ENCODE peak calls at places on chromosomes 1 and 21, in ten cellular contexts. One of them, this sample, is unnamed.

GRCh38 chr1:107840746-107841145 is 124.2 kb downstream of the VAV3 start:
- ATAC-seq in CD8-positive, alpha-beta T cell: peak; percentile 50
- ATAC-seq in activated CD8-positive, alpha-beta T cell treated with anti-CD3 and anti-CD28 coated beads for 36 hours: no peak
- ATAC-seq in naive thymus-derived CD8-positive, alpha-beta T cell: peak; percentile 32
- ATAC-seq in activated T-cell treated with anti-CD3 and anti-CD28 coated beads, Interleukin-2, amount 50 U/mL, for 4 hours: no peak
- ATAC-seq in lower lobe of right lung: peak; percentile 11
- ATAC-seq in right lobe of liver: peak; percentile 51
- ATAC-seq in RWPE2: no peak
- ATAC-seq in HCT116: no peak
- ATAC-seq in left cardiac atrium: no peak
- ATAC-seq in this sample: no peak

GRCh38 chr1:207078578-207079132 is 10.0 kb upstream of the C4BPB start:
- ATAC-seq in CD8-positive, alpha-beta T cell: no peak
- ATAC-seq in activated CD8-positive, alpha-beta T cell treated with anti-CD3 and anti-CD28 coated beads for 36 hours: no peak
- ATAC-seq in naive thymus-derived CD8-positive, alpha-beta T cell: no peak
- ATAC-seq in activated T-cell treated with anti-CD3 and anti-CD28 coated beads, Interleukin-2, amount 50 U/mL, for 4 hours: no peak
- ATAC-seq in lower lobe of right lung: no peak
- ATAC-seq in right lobe of liver: no peak
- ATAC-seq in RWPE2: no peak
- ATAC-seq in HCT116: no peak
- ATAC-seq in left cardiac atrium: no peak
- ATAC-seq in this sample: no peak

GRCh38 chr1:58679463-58679862 is 20.4 kb downstream of the MYSM1 start:
- ATAC-seq in CD8-positive, alpha-beta T cell: no peak
- ATAC-seq in activated CD8-positive, alpha-beta T cell treated with anti-CD3 and anti-CD28 coated beads for 36 hours: no peak
- ATAC-seq in naive thymus-derived CD8-positive, alpha-beta T cell: no peak
- ATAC-seq in activated T-cell treated with anti-CD3 and anti-CD28 coated beads, Interleukin-2, amount 50 U/mL, for 4 hours: no peak
- ATAC-seq in lower lobe of right lung: no peak
- ATAC-seq in right lobe of liver: no peak
- ATAC-seq in RWPE2: no peak
- ATAC-seq in HCT116: no peak
- ATAC-seq in left cardiac atrium: no peak
- ATAC-seq in this sample: no peak

GRCh38 chr21:28518620-28519019 is 474.1 kb downstream of the LTN1 start:
- ATAC-seq in CD8-positive, alpha-beta T cell: no peak
- ATAC-seq in activated CD8-positive, alpha-beta T cell treated with anti-CD3 and anti-CD28 coated beads for 36 hours: no peak
- ATAC-seq in naive thymus-derived CD8-positive, alpha-beta T cell: no peak
- ATAC-seq in activated T-cell treated with anti-CD3 and anti-CD28 coated beads, Interleukin-2, amount 50 U/mL, for 4 hours: no peak
- ATAC-seq in lower lobe of right lung: no peak
- ATAC-seq in right lobe of liver: no peak
- ATAC-seq in RWPE2: no peak
- ATAC-seq in HCT116: no peak
- ATAC-seq in left cardiac atrium: no peak
- ATAC-seq in this sample: no peak

GRCh38 chr1:150472606-150473200 is 14.5 kb upstream of the TARS2 start:
- ATAC-seq in CD8-positive, alpha-beta T cell: no peak
- ATAC-seq in activated CD8-positive, alpha-beta T cell treated with anti-CD3 and anti-CD28 coated beads for 36 hours: no peak
- ATAC-seq in naive thymus-derived CD8-positive, alpha-beta T cell: no peak
- ATAC-seq in activated T-cell treated with anti-CD3 and anti-CD28 coated beads, Interleukin-2, amount 50 U/mL, for 4 hours: no peak
- ATAC-seq in lower lobe of right lung: peak; percentile 15
- ATAC-seq in right lobe of liver: no peak
- ATAC-seq in RWPE2: no peak
- ATAC-seq in HCT116: no peak
- ATAC-seq in left cardiac atrium: peak; percentile 31
- ATAC-seq in this sample: no peak

GRCh38 chr1:79006564-79006963 is at the start of gene ADGRL4:
- ATAC-seq in CD8-positive, alpha-beta T cell: no peak
- ATAC-seq in activated CD8-positive, alpha-beta T cell treated with anti-CD3 and anti-CD28 coated beads for 36 hours: no peak
- ATAC-seq in naive thymus-derived CD8-positive, alpha-beta T cell: no peak
- ATAC-seq in activated T-cell treated with anti-CD3 and anti-CD28 coated beads, Interleukin-2, amount 50 U/mL, for 4 hours: no peak
- ATAC-seq in lower lobe of right lung: peak; percentile 73
- ATAC-seq in right lobe of liver: peak; percentile 90
- ATAC-seq in RWPE2: peak; percentile 67
- ATAC-seq in HCT116: no peak
- ATAC-seq in left cardiac atrium: peak; percentile 90
- ATAC-seq in this sample: peak; percentile 48

GRCh38 chr1:93839307-93839706 is 39.7 kb downstream of the DNTTIP2 start:
- ATAC-seq in CD8-positive, alpha-beta T cell: no peak
- ATAC-seq in activated CD8-positive, alpha-beta T cell treated with anti-CD3 and anti-CD28 coated beads for 36 hours: peak; percentile 22
- ATAC-seq in naive thymus-derived CD8-positive, alpha-beta T cell: no peak
- ATAC-seq in activated T-cell treated with anti-CD3 and anti-CD28 coated beads, Interleukin-2, amount 50 U/mL, for 4 hours: no peak
- ATAC-seq in lower lobe of right lung: peak; percentile 57
- ATAC-seq in right lobe of liver: no peak
- ATAC-seq in RWPE2: peak; percentile 84
- ATAC-seq in HCT116: no peak
- ATAC-seq in left cardiac atrium: no peak
- ATAC-seq in this sample: peak; percentile 34

GRCh38 chr1:17574502-17574901 is 35.0 kb downstream of the ARHGEF10L start:
- ATAC-seq in CD8-positive, alpha-beta T cell: no peak
- ATAC-seq in activated CD8-positive, alpha-beta T cell treated with anti-CD3 and anti-CD28 coated beads for 36 hours: no peak
- ATAC-seq in naive thymus-derived CD8-positive, alpha-beta T cell: no peak
- ATAC-seq in activated T-cell treated with anti-CD3 and anti-CD28 coated beads, Interleukin-2, amount 50 U/mL, for 4 hours: no peak
- ATAC-seq in lower lobe of right lung: no peak
- ATAC-seq in right lobe of liver: no peak
- ATAC-seq in RWPE2: peak; percentile 22
- ATAC-seq in HCT116: peak; percentile 42
- ATAC-seq in left cardiac atrium: no peak
- ATAC-seq in this sample: no peak

GRCh38 chr1:23867542-23867952 is 543 bp downstream of the FUCA1 start:
- ATAC-seq in CD8-positive, alpha-beta T cell: no peak
- ATAC-seq in activated CD8-positive, alpha-beta T cell treated with anti-CD3 and anti-CD28 coated beads for 36 hours: no peak
- ATAC-seq in naive thymus-derived CD8-positive, alpha-beta T cell: no peak
- ATAC-seq in activated T-cell treated with anti-CD3 and anti-CD28 coated beads, Interleukin-2, amount 50 U/mL, for 4 hours: no peak
- ATAC-seq in lower lobe of right lung: no peak
- ATAC-seq in right lobe of liver: peak; percentile 35
- ATAC-seq in RWPE2: peak; percentile 32
- ATAC-seq in HCT116: no peak
- ATAC-seq in left cardiac atrium: no peak
- ATAC-seq in this sample: no peak

GRCh38 chr21:42081931-42082381 is 10.8 kb downstream of the UMODL1 start:
- ATAC-seq in CD8-positive, alpha-beta T cell: no peak
- ATAC-seq in activated CD8-positive, alpha-beta T cell treated with anti-CD3 and anti-CD28 coated beads for 36 hours: no peak
- ATAC-seq in naive thymus-derived CD8-positive, alpha-beta T cell: no peak
- ATAC-seq in activated T-cell treated with anti-CD3 and anti-CD28 coated beads, Interleukin-2, amount 50 U/mL, for 4 hours: no peak
- ATAC-seq in lower lobe of right lung: no peak
- ATAC-seq in right lobe of liver: no peak
- ATAC-seq in RWPE2: no peak
- ATAC-seq in HCT116: no peak
- ATAC-seq in left cardiac atrium: peak; percentile 14
- ATAC-seq in this sample: no peak

GRCh38 chr1:41874350-41874749 is 44.4 kb downstream of the HIVEP3 start:
- ATAC-seq in CD8-positive, alpha-beta T cell: no peak
- ATAC-seq in activated CD8-positive, alpha-beta T cell treated with anti-CD3 and anti-CD28 coated beads for 36 hours: no peak
- ATAC-seq in naive thymus-derived CD8-positive, alpha-beta T cell: no peak
- ATAC-seq in activated T-cell treated with anti-CD3 and anti-CD28 coated beads, Interleukin-2, amount 50 U/mL, for 4 hours: no peak
- ATAC-seq in lower lobe of right lung: no peak
- ATAC-seq in right lobe of liver: no peak
- ATAC-seq in RWPE2: no peak
- ATAC-seq in HCT116: no peak
- ATAC-seq in left cardiac atrium: no peak
- ATAC-seq in this sample: no peak